ENCODE peak calls at places on chromosomes 5 and 9, in ten cellular contexts. O, G, P, V, M, R, I, X, Q and N are unnamed samples. For H3K4me1, the result is how much of the 10 kb centered on the place peaks cover.

GRCh38 chr5:166722939-166723338 is 1568.5 kb upstream of the WWC1 start:
- DNase-seq in Q (no peak), M (no peak), V (no peak), R (no peak), O (peak), P (no peak), G (no peak), X (no peak), I (peak), N (no peak)

GRCh38 chr5:13957032-13957645 is 12.7 kb upstream of the DNAH5 start:
- DNase-seq in P (peak), M (peak), O (peak), X (no peak), I (peak), R (no peak), Q (no peak), G (no peak), V (peak), N (no peak)

GRCh38 chr5:20678386-20678785 is 690.4 kb upstream of the CDH18 start:
- DNase-seq in V (no peak), X (no peak), R (no peak), P (no peak), I (no peak), Q (no peak), G (no peak), M (no peak), O (no peak), N (no peak)

GRCh38 chr5:143399616-143400540 is 3.6 kb downstream of the NR3C1 start:
- DNase-seq in R (no peak), P (no peak), M (no peak), G (no peak), X (no peak), V (no peak), Q (no peak), I (peak), O (no peak), N (no peak)

GRCh38 chr5:146993876-146994530 is 115.4 kb upstream of the PPP2R2B start:
- DNase-seq in Q (no peak), I (no peak), R (peak), P (no peak), X (no peak), O (no peak), M (no peak), V (no peak), G (no peak), N (no peak)

GRCh38 chr9:120099064-120099463 is 480.9 kb downstream of the CDK5RAP2 start:
- DNase-seq in R (no peak), M (no peak), I (no peak), X (no peak), G (no peak), P (no peak), V (no peak), Q (no peak), O (no peak), N (peak)

GRCh38 chr5:923473-923873 is 30.8 kb downstream of the TRIP13 start:
- DNase-seq in R (peak), M (peak), I (peak), O (peak), P (peak), Q (peak), X (peak), G (peak), V (peak), N (peak)

GRCh38 chr5:176734756-176735342 is 75.5 kb upstream of the UNC5A start:
- DNase-seq in Q (no peak), V (no peak), G (no peak), R (peak), P (no peak), O (no peak), I (no peak), X (no peak), M (no peak), N (peak)

GRCh38 chr9:137454145-137454505 is 5.0 kb downstream of the NSMF start:
- DNase-seq in Q (peak), P (peak), X (peak), G (peak), O (no peak), M (no peak), V (no peak), R (peak), I (no peak), N (no peak)

GRCh38 chr5:8508196-8508595 is 639.2 kb downstream of the MTRR start:
- DNase-seq in M (no peak), I (peak), O (no peak), P (no peak), Q (no peak), V (peak), X (no peak), G (no peak), R (no peak), N (no peak)

GRCh38 chr5:173970878-173971650 is 17.9 kb upstream of the C5orf47 start:
- DNase-seq in R (peak), M (no peak), X (no peak), Q (no peak), V (no peak), I (no peak), G (no peak), P (no peak), O (no peak), N (no peak)
- TF ChIP-seq CTCF in R (no peak), M (peak), X (no peak), Q (no peak), V (no peak), I (no peak), G (no peak), P (no peak), O (no peak), N (no peak)

DNA sequence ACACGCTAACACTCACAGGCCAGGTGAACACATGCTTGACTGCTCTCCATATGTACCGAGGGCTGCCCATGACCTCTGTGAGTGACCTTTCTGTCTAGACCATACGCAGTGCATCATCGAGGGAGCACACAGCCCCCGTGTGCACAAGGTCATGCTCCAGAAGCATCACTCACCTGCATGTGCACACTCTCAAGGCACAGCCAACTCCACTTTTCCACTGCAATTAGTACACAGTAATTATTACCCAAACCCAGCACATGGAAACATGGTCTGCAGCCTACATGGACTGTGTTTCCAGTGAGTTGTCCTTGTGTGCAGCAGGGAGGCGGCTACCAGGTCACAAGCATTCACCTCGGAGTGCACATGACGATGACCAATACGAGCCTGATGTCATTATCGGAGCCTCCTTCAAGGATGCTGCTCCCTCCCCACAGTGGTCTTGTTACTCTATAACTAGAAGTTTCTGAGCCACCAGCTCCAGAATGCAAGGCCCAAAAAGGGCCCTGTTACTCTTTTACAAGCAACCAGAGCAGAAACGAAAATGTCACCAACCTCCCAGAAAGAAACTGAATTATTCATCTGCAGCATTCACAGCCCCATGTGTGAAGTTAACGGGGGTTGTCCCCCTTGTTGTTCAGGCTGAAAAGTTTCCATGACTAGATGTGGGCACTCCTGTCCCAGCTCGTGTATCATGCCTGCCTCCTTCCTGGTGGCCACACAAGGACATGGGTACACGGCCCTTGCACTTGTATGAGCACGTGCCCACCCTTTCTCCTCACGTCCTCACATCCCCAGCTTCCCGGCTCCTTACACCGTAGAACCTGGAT is 31.2 kb downstream of the SEMA4D start:
- DNase-seq in Q (no peak), O (no peak), R (no peak), G (no peak), M (no peak), I (no peak), X (no peak), P (no peak), V (no peak), N (no peak)
- H3K4me1 ChIP-seq in Q (under half), O (under half), R (under half), G (under half), M (under half), I (under half), X (under half), P (under half), V (under half), N (under half)

DNA sequence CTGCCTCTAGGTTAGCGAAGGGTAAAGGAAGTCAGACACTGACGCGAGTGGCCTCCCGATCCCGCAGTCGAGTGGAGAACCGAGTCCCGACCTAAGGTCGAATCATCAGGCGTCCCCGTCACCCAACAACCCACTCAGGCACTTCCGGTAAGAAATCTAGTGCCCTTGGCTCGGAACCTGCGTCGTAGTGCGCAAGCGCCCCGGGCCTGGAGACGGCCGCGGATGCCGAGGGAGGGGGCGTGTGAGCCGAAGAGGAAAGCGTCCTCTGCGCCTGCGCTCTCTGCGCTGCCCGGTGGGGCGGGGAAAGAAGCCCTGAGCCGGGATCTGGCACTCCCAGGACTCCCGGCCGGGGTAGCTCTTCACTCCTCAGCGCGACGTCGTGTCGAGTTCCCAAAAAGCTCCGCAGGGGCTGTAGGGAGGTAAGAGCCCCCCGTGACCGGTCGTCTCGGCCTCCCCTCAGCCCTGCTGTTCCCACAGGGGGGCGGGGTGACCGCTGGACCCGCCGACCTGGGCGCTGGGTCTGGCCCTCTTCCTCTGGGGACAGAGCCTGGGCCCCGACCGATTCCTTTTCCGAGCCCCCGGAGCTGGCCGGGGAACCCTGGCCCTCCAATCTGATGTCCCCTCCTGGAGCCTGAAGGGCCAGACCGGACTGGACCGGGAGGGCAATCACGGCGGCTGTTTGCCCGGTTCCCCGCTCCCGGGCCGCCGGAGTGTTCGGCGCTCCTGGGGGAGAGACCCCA is at the start of gene ZFYVE16:
- DNase-seq in Q (peak), M (peak), O (peak), X (peak), V (peak), R (peak), I (peak), G (peak), P (peak), N (peak)
- TF ChIP-seq CTCF in Q (no peak), M (no peak), O (peak), X (no peak), V (peak), R (peak), I (no peak), G (peak), P (no peak), N (peak)

DNA sequence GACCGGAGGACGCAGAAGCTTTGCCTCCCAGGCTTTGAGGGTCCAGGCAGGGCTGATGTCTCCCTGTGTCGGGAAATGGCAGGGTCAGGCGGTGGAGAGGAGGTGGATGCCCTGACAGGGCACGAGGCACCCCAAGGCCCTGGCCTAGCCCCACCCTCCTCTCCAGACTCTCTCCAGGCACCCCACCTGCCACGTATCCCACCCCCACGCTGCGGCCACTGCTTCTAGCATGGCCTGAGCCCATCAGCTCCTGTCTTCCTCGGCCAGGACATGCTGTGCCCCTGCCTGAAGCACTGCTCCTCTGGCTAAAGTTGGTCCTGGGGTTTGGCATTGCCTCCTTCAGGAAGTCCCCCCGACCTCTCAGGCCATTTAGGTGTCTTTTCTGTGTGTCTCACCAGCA is 64.2 kb upstream of the RXRA start:
- DNase-seq in I (no peak), Q (no peak), R (no peak), M (no peak), X (no peak), O (no peak), V (no peak), P (no peak), G (no peak), N (no peak)
- H3K4me1 ChIP-seq in I (under half), Q (under half), R (under half), M (under half), X (under half), O (under half), V (under half), P (under half), G (under half), N (under half)

GRCh38 chr5:71778678-71779276 is 59.7 kb downstream of the CARTPT start:
- DNase-seq in R (no peak), P (no peak), M (peak), Q (peak), G (no peak), I (peak), X (no peak), O (peak), V (peak), N (no peak)
- TF ChIP-seq CTCF in R (peak), P (peak), M (peak), Q (peak), G (no peak), I (peak), X (peak), O (peak), V (peak), N (peak)

GRCh38 chr9:129138476-129139232 is 27.4 kb downstream of the PTPA start:
- DNase-seq in I (peak), M (no peak), Q (peak), X (peak), G (peak), R (peak), V (peak), P (peak), O (peak), N (no peak)
- H3K4me1 ChIP-seq in I (under half), M (half or more), Q (half or more), X (half or more), G (half or more), R (half or more), V (under half), P (under half), O (under half), N (under half)

GRCh38 chr5:131509811-131510210 is 125.2 kb downstream of the RAPGEF6 start:
- DNase-seq in P (no peak), I (no peak), V (no peak), O (no peak), M (no peak), X (no peak), R (no peak), Q (no peak), G (no peak), N (no peak)

GRCh38 chr5:131515348-131515747 is 119.7 kb downstream of the RAPGEF6 start:
- DNase-seq in V (peak), M (no peak), Q (no peak), G (no peak), P (no peak), O (no peak), R (no peak), I (peak), X (no peak), N (no peak)

GRCh38 chr5:131511934-131512333 is 123.1 kb downstream of the RAPGEF6 start:
- DNase-seq in X (no peak), I (no peak), M (no peak), Q (no peak), P (no peak), R (no peak), O (no peak), V (no peak), G (no peak), N (no peak)

GRCh38 chr5:131513780-131514179 is 121.2 kb downstream of the RAPGEF6 start:
- DNase-seq in Q (no peak), M (no peak), I (no peak), P (no peak), G (no peak), O (no peak), V (no peak), X (no peak), R (no peak), N (no peak)

GRCh38 chr5:131514316-131515275 is 120.4 kb downstream of the RAPGEF6 start:
- DNase-seq in X (no peak), R (no peak), M (no peak), I (no peak), G (no peak), Q (no peak), P (peak), V (peak), O (no peak), N (no peak)
- TF ChIP-seq CTCF in X (peak), R (no peak), M (no peak), I (peak), G (no peak), Q (no peak), P (no peak), V (peak), O (no peak), N (no peak)

GRCh38 chr9:131707050-131707449 is 32.8 kb downstream of the RAPGEF1 start:
- DNase-seq in O (no peak), Q (no peak), V (no peak), M (no peak), I (no peak), G (no peak), P (no peak), X (no peak), R (no peak), N (no peak)
- H3K4me1 ChIP-seq in O (under half), Q (half or more), V (under half), M (half or more), I (under half), G (half or more), P (under half), X (half or more), R (half or more), N (under half)